ENCODE peak calls at places on chromosomes 4 and X, in four cellular contexts. V is HepG2, B is K562, N is GM12878. E is an unnamed sample.

GRCh38 chr4:41468122-41468521 is 69.8 kb upstream of the LIMCH1 start:
- DNase-seq in V (no peak), B (no peak), N (no peak), E (no peak)

GRCh38 chr4:106809083-106809482 is 227.0 kb downstream of the DKK2 start:
- DNase-seq in V (peak), B (no peak), N (no peak), E (peak)

GRCh38 chr4:48653217-48654014 is 126.7 kb downstream of the FRYL start:
- DNase-seq in V (no peak), B (no peak), N (no peak), E (peak)

GRCh38 chr4:18529482-18529881 is 507.9 kb upstream of the LCORL start:
- DNase-seq in V (no peak), B (no peak), N (no peak), E (no peak)

GRCh38 chr4:153497091-153497531 is 31.0 kb downstream of the TMEM131L start:
- DNase-seq in V (peak), B (peak), N (no peak), E (no peak)

GRCh38 chrX:21529771-21530170 is 128.4 kb downstream of the KLHL34 start:
- DNase-seq in V (no peak), B (no peak), N (no peak), E (no peak)

GRCh38 chrX:135463937-135464336 is 42.2 kb downstream of the SMIM10L2A start:
- DNase-seq in V (peak), B (peak), N (no peak), E (no peak)

GRCh38 chr4:160159457-160159856 is 1056.6 kb downstream of the RAPGEF2 start:
- DNase-seq in V (no peak), B (no peak), N (no peak), E (no peak)

GRCh38 chr4:77473509-77473908 is 132.1 kb upstream of the CXCL13 start:
- DNase-seq in V (peak), B (peak), N (no peak), E (peak)

GRCh38 chrX:123291623-123292022 is 107.5 kb downstream of the GRIA3 start:
- DNase-seq in V (no peak), B (no peak), N (no peak), E (no peak)

GRCh38 chr4:38136604-38137003 is 176.4 kb downstream of the PTTG2 start:
- DNase-seq in V (no peak), B (no peak), N (no peak), E (no peak)

GRCh38 chr4:118969359-118969758 is 80.7 kb downstream of the SYNPO2 start:
- DNase-seq in V (peak), B (peak), N (no peak), E (peak)

GRCh38 chr4:123478859-123479345 is 82.3 kb downstream of the SPRY1 start:
- DNase-seq in V (peak), B (peak), N (no peak), E (peak)
- TF ChIP-seq TARDBP in V (peak), B (no peak), N (no peak), E (no peak)

DNA sequence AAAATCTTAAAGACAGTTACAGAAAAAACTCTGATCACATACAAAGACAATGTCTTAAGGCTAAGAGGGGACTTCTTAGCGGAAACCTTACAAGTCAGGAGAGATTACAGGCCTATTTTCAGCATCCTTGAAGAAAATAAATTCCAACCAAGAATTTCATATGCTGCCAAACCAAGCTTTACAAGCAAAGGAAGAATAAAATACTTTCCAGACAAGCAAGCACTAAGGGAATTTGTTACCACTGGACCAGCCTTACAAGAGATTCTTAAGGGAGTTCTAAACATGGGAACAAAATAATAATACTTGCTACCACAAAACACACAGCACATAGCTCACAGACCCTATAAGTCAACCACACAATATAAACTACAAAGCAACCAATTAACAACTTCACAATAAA is 255.8 kb upstream of the ZFP42 start:
- DNase-seq in V (no peak), B (no peak), N (no peak), E (no peak)
- TF ChIP-seq FOXM1 in V (no peak), B (no peak), N (no peak), E (no peak)

GRCh38 chrX:102976290-102976689 is 39.2 kb downstream of the RAB40AL start:
- DNase-seq in V (no peak), B (no peak), N (no peak), E (no peak)
- TF ChIP-seq TARDBP in V (no peak), B (no peak), N (no peak), E (no peak)

DNA sequence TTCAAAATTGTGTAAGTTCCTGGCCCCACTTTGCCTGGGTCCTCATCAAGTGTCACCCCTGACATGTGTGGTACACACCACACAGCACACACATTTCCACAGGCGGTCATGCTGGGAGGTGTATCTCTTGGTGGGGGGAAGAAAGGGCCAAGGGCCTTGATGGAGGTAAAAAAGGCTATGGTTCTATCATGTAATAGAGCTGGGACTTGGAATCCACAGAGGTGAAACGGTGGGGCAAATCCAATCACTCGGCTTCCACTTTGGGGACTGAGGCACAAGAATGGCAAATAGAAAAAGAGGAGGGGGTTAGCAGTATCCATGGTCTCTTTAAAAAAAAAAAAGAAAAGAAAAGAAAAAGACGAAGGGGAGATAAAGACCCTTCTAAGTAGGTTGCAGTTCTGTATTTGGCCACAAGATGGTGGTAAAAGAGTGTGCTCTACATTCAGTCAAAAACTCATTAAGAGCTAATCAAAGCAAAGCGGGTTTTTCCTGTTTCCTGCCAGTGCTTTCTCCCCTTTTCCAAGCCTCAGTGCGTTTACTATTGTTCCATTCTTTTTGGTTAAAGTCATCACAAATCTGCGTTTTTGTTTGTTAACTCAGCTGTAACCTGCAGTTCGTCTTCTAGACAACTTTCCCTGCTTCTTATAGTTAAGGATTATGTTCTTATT is 37.0 kb upstream of the ATP6AP2 start:
- DNase-seq in V (peak), B (peak), N (peak), E (peak)
- TF ChIP-seq FOXM1 in V (no peak), B (no peak), N (no peak), E (no peak)

DNA sequence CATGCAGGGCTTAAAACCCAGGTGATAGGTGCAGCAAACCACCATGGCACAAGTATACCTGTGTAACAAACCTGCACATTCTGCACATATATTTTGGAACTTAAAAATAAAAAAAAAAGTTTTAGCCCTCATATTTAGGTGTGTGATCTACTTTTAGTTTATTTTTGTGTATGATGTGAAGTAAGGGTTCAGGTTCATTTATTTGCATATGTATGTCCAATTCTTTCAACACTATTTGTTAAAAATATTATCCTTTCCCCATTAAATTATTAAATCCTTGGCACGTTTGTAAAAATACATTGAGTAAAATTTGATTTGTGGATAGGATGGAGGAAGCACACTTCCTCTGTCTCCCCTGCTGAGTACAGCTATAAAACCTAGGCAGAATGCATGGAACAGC is 12.9 kb downstream of the RAB39B start:
- DNase-seq in V (no peak), B (no peak), N (no peak), E (no peak)
- TF ChIP-seq TARDBP in V (no peak), B (no peak), N (no peak), E (no peak)

GRCh38 chr4:98659106-98659592 is 738 bp upstream of the TSPAN5 start:
- DNase-seq in V (no peak), B (no peak), N (no peak), E (no peak)
- TF ChIP-seq FOXM1 in V (no peak), B (no peak), N (no peak), E (no peak)

DNA sequence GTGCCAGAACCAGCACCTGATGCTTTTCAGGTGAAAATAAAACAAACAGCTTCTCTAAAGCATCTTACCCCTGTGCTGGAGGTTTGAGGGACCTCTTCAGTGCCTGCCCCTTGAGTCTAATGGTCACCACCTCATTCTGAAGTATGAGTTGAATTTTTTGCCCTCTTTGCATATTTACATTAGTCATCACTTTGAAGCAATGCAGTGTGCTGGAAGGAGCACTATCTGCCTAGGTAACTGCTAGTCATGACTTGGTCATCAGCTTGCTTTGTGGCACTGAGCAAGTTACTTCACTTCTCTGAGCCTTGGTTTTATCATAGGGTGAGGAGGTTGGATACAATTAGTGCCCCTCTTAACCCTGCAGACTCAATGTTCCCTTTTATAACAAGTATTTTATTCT is 44.9 kb downstream of the SPATA18 start:
- DNase-seq in V (no peak), B (no peak), N (no peak), E (no peak)
- TF ChIP-seq TARDBP in V (no peak), B (no peak), N (no peak), E (no peak)

GRCh38 chr4:10051536-10052135 is 30.3 kb upstream of the SLC2A9 start:
- DNase-seq in V (no peak), B (no peak), N (no peak), E (no peak)

GRCh38 chr4:10055871-10056270 is 34.6 kb upstream of the SLC2A9 start:
- DNase-seq in V (no peak), B (no peak), N (no peak), E (no peak)

GRCh38 chr4:10054571-10055041 is 33.3 kb upstream of the SLC2A9 start:
- DNase-seq in V (peak), B (no peak), N (no peak), E (no peak)

GRCh38 chr4:10056334-10057022 is 35.2 kb upstream of the SLC2A9 start:
- DNase-seq in V (peak), B (no peak), N (no peak), E (no peak)

GRCh38 chr4:10053635-10054453 is 32.5 kb upstream of the SLC2A9 start:
- DNase-seq in V (no peak), B (no peak), N (no peak), E (no peak)
- TF ChIP-seq FOXM1 in V (no peak), B (no peak), N (no peak), E (no peak)

GRCh38 chrX:45360571-45360970 is 159.9 kb upstream of the DIPK2B start:
- DNase-seq in V (no peak), B (no peak), N (no peak), E (no peak)
- TF ChIP-seq TARDBP in V (no peak), B (no peak), N (no peak), E (no peak)

GRCh38 chrX:5867778-5868177 is 360.9 kb downstream of the NLGN4X start:
- DNase-seq in V (no peak), B (no peak), N (no peak), E (no peak)

GRCh38 chrX:5869786-5870185 is 358.9 kb downstream of the NLGN4X start:
- DNase-seq in V (no peak), B (no peak), N (no peak), E (no peak)

DNA sequence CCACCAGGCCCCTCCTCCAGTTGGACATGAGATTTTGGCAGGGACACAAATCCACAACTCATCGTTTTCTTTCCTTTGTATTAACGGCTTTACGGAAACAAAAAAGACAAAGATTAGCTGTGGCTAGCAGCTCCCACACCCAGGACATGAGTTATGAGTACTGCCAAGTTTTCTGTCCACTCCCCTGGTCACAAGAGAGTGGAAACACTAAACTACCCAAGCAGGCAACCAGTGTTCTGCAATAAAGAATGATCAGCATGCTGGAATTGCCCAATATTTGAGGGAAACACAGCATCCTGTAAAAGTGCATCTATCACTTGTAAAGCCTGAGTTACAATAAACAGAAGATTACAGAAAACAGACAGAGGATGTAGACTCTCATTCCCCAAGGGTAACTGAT is 358.4 kb downstream of the NLGN4X start:
- DNase-seq in V (no peak), B (no peak), N (no peak), E (no peak)
- TF ChIP-seq FOXM1 in V (no peak), B (no peak), N (no peak), E (no peak)

E was measured in HEK293T.